ENCODE peak calls at places on chromosomes 11 and 22, in seven cellular contexts. C is K562, W is HCT116, Q is HepG2, X is SK-N-SH, Z is H1, V is GM12878. E is an unnamed sample.

GRCh38 chr11:82995754-82996398 is 75.8 kb downstream of the RAB30 start:
- DNase-seq in C (no peak), W (no peak), Q (no peak), X (no peak), Z (no peak), V (no peak), E (peak; percentile 63)

GRCh38 chr22:24433868-24434471 is 6.6 kb downstream of the ADORA2A start:
- DNase-seq in C (no peak), W (no peak), Q (no peak), X (peak; percentile 18), Z (no peak), V (peak; percentile 90), E (no peak)

GRCh38 chr11:64246874-64247728 is at the start of gene PPP1R14B:
- DNase-seq in C (peak; percentile 90), W (no peak), Q (peak; percentile 80), X (peak; percentile 95), Z (peak; percentile 94), V (no peak), E (peak; percentile 94)

GRCh38 chr11:133917921-133918605 is 38.7 kb downstream of the IGSF9B start:
- DNase-seq in C (no peak), W (no peak), Q (no peak), X (no peak), Z (peak; percentile 61), V (no peak), E (no peak)

GRCh38 chr22:43235445-43236400 is 48.8 kb upstream of the TTLL12 start:
- DNase-seq in C (no peak), W (no peak), Q (no peak), X (no peak), Z (no peak), V (no peak), E (no peak)

GRCh38 chr22:37818397-37819099 is 4.6 kb upstream of the GALR3 start:
- DNase-seq in C (no peak), W (no peak), Q (no peak), X (no peak), Z (peak; percentile 81), V (no peak), E (no peak)

GRCh38 chr22:50012201-50013181 is at the start of gene IL17REL:
- DNase-seq in C (peak; percentile 44), W (no peak), Q (no peak), X (peak; percentile 43), Z (peak; percentile 54), V (no peak), E (no peak)

GRCh38 chr22:48940988-48941902 is 886.4 kb downstream of the BRD1 start:
- DNase-seq in C (no peak), W (no peak), Q (no peak), X (no peak), Z (peak; percentile 37), V (no peak), E (no peak)

GRCh38 chr11:64790205-64791095 is 12.1 kb upstream of the SF1 start:
- DNase-seq in C (no peak), W (no peak), Q (no peak), X (no peak), Z (no peak), V (no peak), E (no peak)

GRCh38 chr11:62666259-62666926 is 1.3 kb downstream of the CSKMT start:
- DNase-seq in C (no peak), W (no peak), Q (no peak), X (no peak), Z (no peak), V (no peak), E (no peak)
- TF ChIP-seq JUND in C (no peak), W (no peak), Q (no peak), X (no peak), Z (no peak), V (no peak), E (no peak)

DNA sequence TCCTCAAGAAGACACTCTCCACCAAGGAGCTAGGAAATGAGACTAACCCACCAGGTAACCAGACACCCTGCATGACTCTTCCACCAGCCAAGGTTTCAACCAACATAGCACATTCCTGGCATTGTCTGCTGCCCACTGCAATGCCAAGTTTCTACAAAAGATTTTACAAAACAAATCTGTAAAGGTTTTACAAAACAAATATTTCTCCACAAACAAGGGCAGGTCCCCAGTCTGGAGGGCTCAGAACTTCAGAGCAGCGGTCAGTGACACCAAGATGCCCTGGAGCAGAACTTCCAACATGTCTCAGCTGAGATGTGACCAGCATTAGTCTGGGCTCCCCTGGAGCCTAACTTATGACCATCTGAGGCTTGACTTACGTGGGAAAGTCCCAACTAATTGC is 14.0 kb downstream of the GALNT18 start:
- DNase-seq in C (no peak), W (no peak), Q (no peak), X (no peak), Z (no peak), V (no peak), E (peak; percentile 81)
- TF ChIP-seq JUND in C (no peak), W (no peak), Q (no peak), X (no peak), Z (no peak), V (no peak), E (no peak)

GRCh38 chr22:20028855-20029549 is 8.1 kb downstream of the TANGO2 start:
- DNase-seq in C (no peak), W (no peak), Q (no peak), X (no peak), Z (no peak), V (no peak), E (no peak)

GRCh38 chr22:20026996-20027601 is 6.2 kb downstream of the TANGO2 start:
- DNase-seq in C (no peak), W (no peak), Q (no peak), X (no peak), Z (no peak), V (no peak), E (no peak)

GRCh38 chr22:20029550-20030225 is 8.8 kb downstream of the TANGO2 start:
- DNase-seq in C (no peak), W (no peak), Q (no peak), X (no peak), Z (no peak), V (no peak), E (no peak)

GRCh38 chr22:20026204-20026908 is 5.4 kb downstream of the TANGO2 start:
- DNase-seq in C (no peak), W (no peak), Q (no peak), X (no peak), Z (no peak), V (no peak), E (peak; percentile 47)

DNA sequence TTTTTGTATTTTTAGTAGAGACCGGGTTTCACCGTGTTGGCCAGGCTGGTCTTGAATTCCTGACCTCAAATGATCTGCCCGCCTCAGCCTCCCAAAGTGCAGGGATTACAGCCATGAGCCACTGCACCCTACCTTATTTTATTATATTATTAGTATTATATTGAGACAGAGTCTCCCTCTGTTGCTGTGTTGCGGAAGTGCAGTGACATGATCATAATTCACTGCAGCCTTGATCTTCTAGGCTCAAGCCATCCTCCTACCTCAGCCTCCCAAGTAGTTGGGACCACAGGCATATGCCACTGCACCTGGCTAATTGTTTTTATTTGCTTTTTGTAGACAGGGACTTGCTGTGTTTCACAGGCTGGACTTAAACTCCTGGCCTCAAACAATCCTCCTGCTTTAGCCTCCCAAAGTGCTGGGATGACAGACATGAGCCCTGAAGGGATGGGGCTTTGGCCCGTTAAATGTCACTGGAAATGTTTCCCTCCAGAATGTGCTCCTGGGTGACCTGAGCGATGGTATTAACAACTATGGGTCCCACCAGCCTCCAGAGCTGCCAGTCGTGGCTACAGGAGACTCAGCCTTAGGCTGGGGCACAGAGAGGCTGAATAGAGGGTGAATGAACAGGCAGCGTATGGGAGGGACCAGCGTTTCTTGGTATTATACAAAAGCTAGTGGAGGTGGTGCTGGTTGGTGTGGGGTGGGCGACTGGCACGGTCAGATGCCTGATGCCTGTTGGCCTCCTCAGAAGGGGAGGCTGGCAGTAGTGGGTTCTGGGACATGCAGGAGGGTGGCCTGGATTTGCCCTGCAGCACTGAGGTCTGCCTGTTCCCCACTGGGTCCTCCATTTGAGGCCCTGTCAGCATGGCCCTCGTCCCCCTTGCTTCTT is 7.3 kb downstream of the TANGO2 start:
- DNase-seq in C (no peak), W (no peak), Q (no peak), X (no peak), Z (no peak), V (no peak), E (peak; percentile 43)
- TF ChIP-seq JUND in C (no peak), W (no peak), Q (no peak), X (no peak), Z (no peak), V (no peak), E (no peak)

DNA sequence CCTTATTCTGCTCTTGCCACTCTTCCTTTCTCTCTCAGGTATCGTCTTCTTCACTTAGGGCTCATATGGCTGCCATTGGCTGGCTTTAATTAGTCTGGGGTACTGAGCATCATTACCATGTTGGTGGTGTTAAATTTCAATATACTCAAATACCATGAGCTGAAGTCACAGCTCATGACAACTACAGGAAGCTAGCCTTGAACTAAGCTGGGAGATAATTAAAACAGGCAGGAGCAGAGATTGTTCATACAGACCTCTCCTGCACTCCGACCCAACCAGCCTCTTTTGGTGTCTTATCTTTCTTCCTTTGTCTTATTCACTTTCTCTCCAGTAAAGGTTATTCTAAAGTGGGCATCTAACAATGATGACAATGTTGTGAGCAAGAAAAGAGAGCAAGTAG is 130.9 kb upstream of the BLID start:
- DNase-seq in C (no peak), W (no peak), Q (no peak), X (no peak), Z (no peak), V (no peak), E (no peak)
- TF ChIP-seq JUND in C (no peak), W (no peak), Q (no peak), X (no peak), Z (no peak), V (no peak), E (no peak)

DNA sequence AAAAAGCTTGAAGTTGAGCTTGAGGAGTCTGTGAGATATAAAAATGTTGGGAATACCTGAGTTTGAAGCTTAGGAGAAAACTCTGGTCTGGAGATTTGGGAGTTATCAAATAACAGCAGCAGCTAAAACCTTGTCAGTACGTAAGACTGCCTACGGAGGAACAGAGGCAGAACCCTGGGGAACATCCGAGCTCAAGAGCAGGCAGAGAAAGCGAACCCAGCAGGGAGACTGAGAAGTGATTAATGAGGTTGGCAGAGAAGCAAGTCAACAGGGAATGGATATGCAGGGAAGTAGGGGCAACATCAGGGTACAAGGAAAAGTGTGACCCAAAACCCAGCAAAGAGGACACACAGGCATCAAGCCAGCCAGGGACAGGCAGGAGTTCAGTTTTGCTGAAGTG is 12.6 kb upstream of the MTFP1 start:
- DNase-seq in C (no peak), W (no peak), Q (no peak), X (no peak), Z (no peak), V (no peak), E (no peak)
- TF ChIP-seq JUND in C (no peak), W (no peak), Q (no peak), X (no peak), Z (no peak), V (no peak), E (no peak)

E was measured in T47D.